ENCODE peak calls at places on chromosomes 13 and 19, in seven cellular contexts. One of them, this sample, is unnamed. For H3K36me3 and H3K4me1, the result is how much of the 10 kb centered on the place peaks cover.

GRCh38 chr13:86974251-86974994 is 696.7 kb upstream of the SLITRK5 start:
- DNase-seq in breast epithelium: no peak
- DNase-seq in tibial nerve: no peak
- DNase-seq in lower lobe of right lung: no peak
- DNase-seq in transverse colon: no peak
- DNase-seq in adipocyte: no peak
- DNase-seq in upper lobe of right lung: peak
- DNase-seq in this sample: no peak

GRCh38 chr19:12891553-12892021 is 627 bp downstream of the GCDH start:
- DNase-seq in breast epithelium: no peak
- DNase-seq in tibial nerve: no peak
- DNase-seq in lower lobe of right lung: no peak
- DNase-seq in transverse colon: no peak
- DNase-seq in adipocyte: no peak
- DNase-seq in upper lobe of right lung: no peak
- DNase-seq in this sample: no peak

GRCh38 chr13:79792716-79793115 is 311.8 kb downstream of the NDFIP2 start:
- DNase-seq in breast epithelium: no peak
- DNase-seq in tibial nerve: no peak
- DNase-seq in lower lobe of right lung: no peak
- DNase-seq in transverse colon: no peak
- DNase-seq in adipocyte: no peak
- DNase-seq in upper lobe of right lung: no peak
- DNase-seq in this sample: no peak

GRCh38 chr19:47729468-47729798 is 15.9 kb upstream of the NOP53 start:
- DNase-seq in breast epithelium: peak
- DNase-seq in tibial nerve: peak
- DNase-seq in lower lobe of right lung: peak
- DNase-seq in transverse colon: peak
- DNase-seq in adipocyte: peak
- DNase-seq in upper lobe of right lung: peak
- DNase-seq in this sample: peak

GRCh38 chr19:46906221-46906620 is 45.4 kb downstream of the ARHGAP35 start:
- DNase-seq in breast epithelium: no peak
- DNase-seq in tibial nerve: no peak
- DNase-seq in lower lobe of right lung: no peak
- DNase-seq in transverse colon: no peak
- DNase-seq in adipocyte: no peak
- DNase-seq in upper lobe of right lung: no peak
- DNase-seq in this sample: no peak

GRCh38 chr13:38979891-38980627 is 10.6 kb downstream of the STOML3 start:
- DNase-seq in breast epithelium: no peak
- DNase-seq in tibial nerve: peak
- DNase-seq in lower lobe of right lung: no peak
- DNase-seq in transverse colon: peak
- DNase-seq in adipocyte: peak
- DNase-seq in upper lobe of right lung: no peak
- DNase-seq in this sample: peak

GRCh38 chr13:72820156-72820897 is 38.4 kb downstream of the PIBF1 start:
- DNase-seq in breast epithelium: no peak
- DNase-seq in tibial nerve: no peak
- DNase-seq in lower lobe of right lung: no peak
- DNase-seq in transverse colon: no peak
- DNase-seq in adipocyte: no peak
- DNase-seq in upper lobe of right lung: no peak
- DNase-seq in this sample: no peak

GRCh38 chr19:17575871-17576757 is 20.7 kb downstream of the COLGALT1 start:
- DNase-seq in breast epithelium: no peak
- DNase-seq in tibial nerve: no peak
- DNase-seq in lower lobe of right lung: no peak
- DNase-seq in transverse colon: peak
- DNase-seq in adipocyte: no peak
- DNase-seq in upper lobe of right lung: no peak
- DNase-seq in this sample: no peak

GRCh38 chr13:99655351-99656091 is 154.2 kb downstream of the TM9SF2 start:
- DNase-seq in breast epithelium: no peak
- DNase-seq in tibial nerve: no peak
- DNase-seq in lower lobe of right lung: no peak
- DNase-seq in transverse colon: no peak
- DNase-seq in adipocyte: no peak
- DNase-seq in upper lobe of right lung: no peak
- DNase-seq in this sample: no peak

DNA sequence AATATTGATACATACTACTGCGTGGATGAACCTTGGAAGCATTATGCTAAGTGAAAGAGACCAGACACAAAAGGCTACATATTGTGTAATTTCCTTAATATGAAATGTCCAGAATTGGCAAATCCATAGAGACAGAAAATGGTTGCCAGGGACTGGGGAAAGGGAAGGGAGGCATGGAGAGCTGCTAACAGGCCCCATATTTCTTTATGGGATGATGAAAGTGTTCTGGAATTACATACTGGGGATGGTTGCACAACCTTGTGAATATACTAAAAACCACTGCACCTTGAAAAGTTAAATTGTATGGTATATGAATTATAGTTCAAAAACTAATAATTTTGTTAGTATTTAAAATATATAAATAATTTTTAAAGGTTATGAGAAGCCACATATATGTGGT is 3.6 kb downstream of the IFT88 start:
- DNase-seq in breast epithelium: no peak
- DNase-seq in tibial nerve: no peak
- DNase-seq in lower lobe of right lung: no peak
- DNase-seq in transverse colon: no peak
- DNase-seq in adipocyte: peak
- DNase-seq in upper lobe of right lung: no peak
- DNase-seq in this sample: no peak
- H3K36me3 ChIP-seq in breast epithelium: under half
- H3K36me3 ChIP-seq in tibial nerve: under half
- H3K36me3 ChIP-seq in lower lobe of right lung: under half
- H3K36me3 ChIP-seq in transverse colon: under half
- H3K36me3 ChIP-seq in adipocyte: under half
- H3K36me3 ChIP-seq in upper lobe of right lung: under half
- H3K36me3 ChIP-seq in this sample: under half

DNA sequence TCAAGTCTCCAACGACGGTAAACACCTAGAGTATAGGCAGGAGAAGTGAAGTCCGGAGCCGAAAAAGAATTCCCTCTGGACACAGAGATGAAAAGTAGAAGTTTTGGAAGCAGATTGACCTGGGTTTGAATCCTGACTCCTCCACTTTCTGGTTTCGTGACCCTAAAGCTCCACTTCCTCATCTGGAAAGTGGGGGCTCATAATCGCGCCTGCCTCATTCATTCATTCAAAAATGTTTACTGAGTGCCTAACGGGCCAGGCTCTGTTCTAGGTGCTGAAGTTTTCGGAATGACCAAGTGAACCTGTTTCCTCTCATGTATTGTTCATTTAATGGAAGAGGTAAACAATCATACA is 7.1 kb upstream of the EML2 start:
- DNase-seq in breast epithelium: no peak
- DNase-seq in tibial nerve: no peak
- DNase-seq in lower lobe of right lung: no peak
- DNase-seq in transverse colon: no peak
- DNase-seq in adipocyte: no peak
- DNase-seq in upper lobe of right lung: no peak
- DNase-seq in this sample: no peak
- H3K4me3 ChIP-seq in breast epithelium: no peak
- H3K4me3 ChIP-seq in tibial nerve: peak
- H3K4me3 ChIP-seq in lower lobe of right lung: peak
- H3K4me3 ChIP-seq in transverse colon: peak
- H3K4me3 ChIP-seq in adipocyte: peak
- H3K4me3 ChIP-seq in upper lobe of right lung: peak
- H3K4me3 ChIP-seq in this sample: peak

DNA sequence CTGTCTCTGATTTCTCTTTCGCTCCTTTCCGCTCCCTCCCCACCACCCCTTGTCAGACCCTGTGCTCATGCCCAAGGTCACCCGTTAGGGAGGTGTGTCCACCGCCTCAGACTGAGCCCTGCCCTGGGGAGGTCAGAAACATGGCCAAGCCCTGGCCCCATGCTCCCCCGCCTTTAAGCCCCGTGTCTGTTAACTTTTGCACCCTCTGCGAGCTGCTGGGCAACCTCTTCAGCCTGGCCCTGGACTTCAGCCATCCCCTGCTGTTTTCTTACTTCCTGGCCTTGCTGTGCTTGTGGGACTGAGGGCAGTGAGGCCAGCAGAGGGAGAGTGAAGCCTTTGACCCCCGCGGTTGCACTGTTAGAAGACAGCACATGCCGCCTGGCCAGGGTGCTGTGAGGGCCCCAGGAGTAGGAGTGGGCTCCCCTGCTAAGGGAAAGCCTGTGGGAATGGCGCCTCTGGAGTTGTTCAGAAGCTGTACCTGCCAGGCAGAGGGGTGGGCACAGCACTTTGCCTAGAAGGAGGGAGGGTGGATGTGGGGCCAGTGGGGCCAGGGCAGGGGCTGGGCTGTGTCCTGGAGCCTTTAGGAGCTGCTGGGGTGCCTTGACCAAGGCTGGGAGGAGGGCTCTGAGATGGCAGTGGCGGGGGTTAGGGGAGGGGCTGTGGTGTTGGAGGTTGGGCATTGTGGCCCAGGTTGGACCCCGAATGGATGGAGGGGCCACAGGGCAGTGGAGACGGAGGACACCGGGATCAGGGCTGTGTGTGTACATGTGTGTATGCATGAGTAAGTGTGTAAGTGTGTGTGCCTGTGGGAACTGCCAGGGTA is 7.9 kb downstream of the UPF1 start:
- DNase-seq in breast epithelium: no peak
- DNase-seq in tibial nerve: no peak
- DNase-seq in lower lobe of right lung: no peak
- DNase-seq in transverse colon: no peak
- DNase-seq in adipocyte: no peak
- DNase-seq in upper lobe of right lung: no peak
- DNase-seq in this sample: no peak
- H3K4me1 ChIP-seq in breast epithelium: under half
- H3K4me1 ChIP-seq in tibial nerve: half or more
- H3K4me1 ChIP-seq in lower lobe of right lung: half or more
- H3K4me1 ChIP-seq in transverse colon: under half
- H3K4me1 ChIP-seq in adipocyte: half or more
- H3K4me1 ChIP-seq in upper lobe of right lung: half or more
- H3K4me1 ChIP-seq in this sample: half or more

GRCh38 chr19:6588508-6589345 is 2.2 kb downstream of the CD70 start:
- DNase-seq in breast epithelium: no peak
- DNase-seq in tibial nerve: no peak
- DNase-seq in lower lobe of right lung: no peak
- DNase-seq in transverse colon: no peak
- DNase-seq in adipocyte: no peak
- DNase-seq in upper lobe of right lung: no peak
- DNase-seq in this sample: no peak

GRCh38 chr19:6586726-6587092 is 4.2 kb downstream of the CD70 start:
- DNase-seq in breast epithelium: no peak
- DNase-seq in tibial nerve: no peak
- DNase-seq in lower lobe of right lung: no peak
- DNase-seq in transverse colon: no peak
- DNase-seq in adipocyte: no peak
- DNase-seq in upper lobe of right lung: no peak
- DNase-seq in this sample: no peak

GRCh38 chr19:6587093-6587820 is 3.7 kb downstream of the CD70 start:
- DNase-seq in breast epithelium: no peak
- DNase-seq in tibial nerve: no peak
- DNase-seq in lower lobe of right lung: no peak
- DNase-seq in transverse colon: no peak
- DNase-seq in adipocyte: peak
- DNase-seq in upper lobe of right lung: no peak
- DNase-seq in this sample: no peak

GRCh38 chr19:6589711-6590457 is 1.1 kb downstream of the CD70 start:
- DNase-seq in breast epithelium: no peak
- DNase-seq in tibial nerve: no peak
- DNase-seq in lower lobe of right lung: no peak
- DNase-seq in transverse colon: no peak
- DNase-seq in adipocyte: no peak
- DNase-seq in upper lobe of right lung: no peak
- DNase-seq in this sample: no peak

DNA sequence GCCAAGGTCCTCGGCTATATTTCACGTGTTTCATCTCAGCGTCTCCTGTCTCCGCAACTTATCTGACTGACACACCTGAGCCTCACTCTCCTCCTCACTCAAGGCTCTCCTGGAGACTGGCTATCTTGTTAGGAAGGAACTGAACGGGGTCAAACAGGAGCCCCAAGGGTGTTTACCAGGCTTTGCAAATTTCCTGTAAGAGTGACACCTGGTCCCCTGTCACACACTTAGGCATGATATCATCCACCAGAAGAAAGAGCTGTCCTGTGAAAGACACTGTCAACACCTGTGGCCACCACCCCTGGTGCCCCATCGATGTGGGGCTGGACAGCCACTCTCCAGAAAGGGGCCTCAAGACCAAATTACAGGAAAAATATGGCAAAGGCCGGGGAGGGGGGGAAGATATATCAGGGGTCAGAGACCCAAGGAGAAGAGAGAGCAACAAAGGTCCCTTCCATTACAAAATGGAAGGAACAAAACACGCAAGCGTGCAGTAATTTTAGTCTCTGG is 2.9 kb downstream of the CD70 start:
- DNase-seq in breast epithelium: no peak
- DNase-seq in tibial nerve: no peak
- DNase-seq in lower lobe of right lung: no peak
- DNase-seq in transverse colon: no peak
- DNase-seq in adipocyte: no peak
- DNase-seq in upper lobe of right lung: no peak
- DNase-seq in this sample: no peak
- H3K36me3 ChIP-seq in breast epithelium: under half
- H3K36me3 ChIP-seq in tibial nerve: under half
- H3K36me3 ChIP-seq in lower lobe of right lung: under half
- H3K36me3 ChIP-seq in transverse colon: under half
- H3K36me3 ChIP-seq in adipocyte: under half
- H3K36me3 ChIP-seq in upper lobe of right lung: under half
- H3K36me3 ChIP-seq in this sample: under half

DNA sequence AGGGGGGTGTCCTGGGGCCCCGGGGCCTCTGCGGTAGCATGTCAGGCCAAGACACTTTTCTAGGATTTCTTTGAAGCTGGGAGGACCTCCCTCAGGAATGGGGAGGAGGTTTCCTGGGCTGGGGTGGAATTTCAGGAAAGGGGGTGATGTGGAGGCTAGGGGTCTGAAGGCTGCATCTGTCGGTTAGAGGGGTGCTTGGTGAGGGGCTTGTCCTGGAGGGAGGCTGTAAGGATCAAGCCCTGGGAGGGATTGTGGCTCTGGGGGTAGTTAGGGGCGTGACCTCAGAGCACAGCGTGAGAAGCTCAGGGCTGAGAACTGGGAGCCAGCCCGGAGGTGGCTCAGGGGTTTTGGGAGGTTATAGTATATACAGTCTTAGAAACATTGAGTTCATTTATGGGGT is 1.6 kb downstream of the RRAS start:
- DNase-seq in breast epithelium: no peak
- DNase-seq in tibial nerve: no peak
- DNase-seq in lower lobe of right lung: no peak
- DNase-seq in transverse colon: peak
- DNase-seq in adipocyte: peak
- DNase-seq in upper lobe of right lung: no peak
- DNase-seq in this sample: peak
- H3K4me3 ChIP-seq in breast epithelium: peak
- H3K4me3 ChIP-seq in tibial nerve: peak
- H3K4me3 ChIP-seq in lower lobe of right lung: peak
- H3K4me3 ChIP-seq in transverse colon: peak
- H3K4me3 ChIP-seq in adipocyte: peak
- H3K4me3 ChIP-seq in upper lobe of right lung: peak
- H3K4me3 ChIP-seq in this sample: peak

GRCh38 chr19:11141937-11142527 is 13.6 kb downstream of the SPC24 start:
- DNase-seq in breast epithelium: no peak
- DNase-seq in tibial nerve: no peak
- DNase-seq in lower lobe of right lung: no peak
- DNase-seq in transverse colon: no peak
- DNase-seq in adipocyte: no peak
- DNase-seq in upper lobe of right lung: peak
- DNase-seq in this sample: no peak
- H3K4me1 ChIP-seq in breast epithelium: under half
- H3K4me1 ChIP-seq in tibial nerve: half or more
- H3K4me1 ChIP-seq in lower lobe of right lung: half or more
- H3K4me1 ChIP-seq in transverse colon: under half
- H3K4me1 ChIP-seq in adipocyte: under half
- H3K4me1 ChIP-seq in upper lobe of right lung: half or more
- H3K4me1 ChIP-seq in this sample: under half